ENCODE peak calls at places on chromosomes 11 and 22, in five cellular contexts. E, W, K, R and I are unnamed samples.

GRCh38 chr11:72657356-72657755 is 16.9 kb downstream of the PDE2A start:
- DNase-seq in E (no peak), W (no peak), K (no peak), R (no peak), I (no peak)

GRCh38 chr11:135002236-135002635 is 590.2 kb upstream of the B3GAT1 start:
- DNase-seq in E (no peak), W (no peak), K (no peak), R (no peak), I (no peak)

GRCh38 chr11:44078794-44079193 is 12.7 kb downstream of the ACCS start:
- DNase-seq in E (no peak), W (no peak), K (no peak), R (no peak), I (no peak)

GRCh38 chr11:96314326-96315050 is 28.5 kb downstream of the MAML2 start:
- DNase-seq in E (peak; percentile 74), W (peak; percentile 72), K (no peak), R (no peak), I (no peak)

GRCh38 chr11:95877288-95877687 is 46.6 kb downstream of the MTMR2 start:
- DNase-seq in E (peak; percentile 99), W (peak; percentile 100), K (no peak), R (no peak), I (no peak)

GRCh38 chr11:2797741-2798361 is 87.7 kb downstream of the CDKN1C start:
- DNase-seq in E (no peak), W (no peak), K (no peak), R (no peak), I (no peak)

GRCh38 chr11:5092821-5093585 is 23.6 kb downstream of the OR52E1 start:
- DNase-seq in E (no peak), W (no peak), K (no peak), R (no peak), I (no peak)

GRCh38 chr11:116636341-116636968 is 136.3 kb downstream of the BUD13 start:
- DNase-seq in E (no peak), W (no peak), K (no peak), R (no peak), I (no peak)

GRCh38 chr11:130223291-130223971 is 63.8 kb downstream of the ST14 start:
- DNase-seq in E (no peak), W (no peak), K (no peak), R (no peak), I (no peak)

GRCh38 chr11:16960250-16960649 is 54.0 kb downstream of the PLEKHA7 start:
- DNase-seq in E (no peak), W (no peak), K (no peak), R (no peak), I (no peak)

GRCh38 chr11:73228268-73229134 is 10.4 kb downstream of the P2RY2 start:
- DNase-seq in E (no peak), W (no peak), K (no peak), R (no peak), I (no peak)

GRCh38 chr22:38733329-38734202 is 22.2 kb downstream of the SUN2 start:
- DNase-seq in E (peak; percentile 40), W (peak; percentile 55), K (peak; percentile 60), R (no peak), I (peak; percentile 77)

DNA sequence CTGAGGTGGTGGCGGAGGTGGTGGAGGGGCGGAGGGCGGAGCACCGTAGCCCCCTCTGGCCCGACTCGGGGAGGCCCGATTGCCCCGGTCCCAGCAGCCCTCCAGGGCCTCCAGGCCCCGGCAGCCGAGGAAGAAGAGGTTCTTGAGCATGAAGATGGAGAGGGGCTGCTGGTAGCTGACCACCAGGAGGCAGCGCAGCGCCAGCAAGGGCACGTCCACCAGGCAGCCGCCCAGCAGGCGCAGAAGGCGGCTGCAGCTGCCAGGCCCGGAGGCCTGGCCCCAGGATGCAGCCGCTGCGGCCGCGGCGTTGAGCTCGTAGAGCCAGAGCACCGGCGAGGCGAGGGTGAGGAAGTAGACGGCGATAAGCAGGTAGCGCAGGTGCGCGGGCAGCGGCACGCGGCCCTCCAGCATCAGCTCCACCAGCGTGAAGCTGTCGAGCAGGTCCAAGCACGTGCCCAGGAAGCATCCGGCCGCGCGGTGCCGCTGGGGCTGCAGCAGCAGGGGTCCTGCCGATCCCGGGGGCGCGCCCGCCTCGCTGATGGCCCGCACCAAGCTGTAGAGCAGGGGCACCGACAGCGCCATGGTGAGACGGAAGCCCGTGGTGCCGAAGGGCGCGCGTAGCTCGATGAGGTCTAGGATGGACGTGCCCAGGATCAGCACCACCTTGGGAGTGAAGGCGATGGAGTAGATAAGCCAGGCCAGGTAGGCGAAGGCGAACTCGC is 1.5 kb downstream of the TMEM121B start:
- DNase-seq in E (peak; percentile 16), W (no peak), K (no peak), R (no peak), I (no peak)
- TF ChIP-seq CTCF in E (peak; percentile 40), W (no peak), K (peak; percentile 10), R (peak; percentile 38), I (no peak)

DNA sequence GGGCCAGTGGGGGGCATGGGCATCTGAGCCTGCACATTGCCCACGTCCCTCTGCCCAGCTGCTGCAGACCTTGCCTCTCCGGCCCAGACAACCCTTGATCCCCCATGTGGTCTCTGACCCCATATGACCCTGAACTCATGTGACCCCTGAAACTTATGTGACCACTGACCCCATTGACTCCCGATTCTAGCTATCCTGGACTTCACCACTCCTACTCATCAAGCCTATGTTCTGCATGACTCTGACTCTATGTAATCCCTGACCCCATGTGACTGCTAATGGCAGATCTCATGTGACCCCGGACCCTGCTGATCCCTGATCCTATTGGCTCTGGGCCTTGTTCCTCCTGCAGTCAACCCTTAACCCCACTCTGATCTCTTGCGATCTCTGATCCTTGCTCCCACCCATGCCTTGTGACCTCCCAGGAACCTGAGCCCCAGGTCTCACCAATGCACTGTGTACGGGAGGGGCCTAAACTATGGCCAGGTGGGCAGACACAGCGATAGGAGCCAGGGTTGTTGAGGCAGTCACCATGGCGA is 5.7 kb downstream of the LTBP3 start:
- DNase-seq in E (no peak), W (no peak), K (no peak), R (no peak), I (no peak)
- TF ChIP-seq CTCF in E (no peak), W (no peak), K (no peak), R (no peak), I (no peak)

DNA sequence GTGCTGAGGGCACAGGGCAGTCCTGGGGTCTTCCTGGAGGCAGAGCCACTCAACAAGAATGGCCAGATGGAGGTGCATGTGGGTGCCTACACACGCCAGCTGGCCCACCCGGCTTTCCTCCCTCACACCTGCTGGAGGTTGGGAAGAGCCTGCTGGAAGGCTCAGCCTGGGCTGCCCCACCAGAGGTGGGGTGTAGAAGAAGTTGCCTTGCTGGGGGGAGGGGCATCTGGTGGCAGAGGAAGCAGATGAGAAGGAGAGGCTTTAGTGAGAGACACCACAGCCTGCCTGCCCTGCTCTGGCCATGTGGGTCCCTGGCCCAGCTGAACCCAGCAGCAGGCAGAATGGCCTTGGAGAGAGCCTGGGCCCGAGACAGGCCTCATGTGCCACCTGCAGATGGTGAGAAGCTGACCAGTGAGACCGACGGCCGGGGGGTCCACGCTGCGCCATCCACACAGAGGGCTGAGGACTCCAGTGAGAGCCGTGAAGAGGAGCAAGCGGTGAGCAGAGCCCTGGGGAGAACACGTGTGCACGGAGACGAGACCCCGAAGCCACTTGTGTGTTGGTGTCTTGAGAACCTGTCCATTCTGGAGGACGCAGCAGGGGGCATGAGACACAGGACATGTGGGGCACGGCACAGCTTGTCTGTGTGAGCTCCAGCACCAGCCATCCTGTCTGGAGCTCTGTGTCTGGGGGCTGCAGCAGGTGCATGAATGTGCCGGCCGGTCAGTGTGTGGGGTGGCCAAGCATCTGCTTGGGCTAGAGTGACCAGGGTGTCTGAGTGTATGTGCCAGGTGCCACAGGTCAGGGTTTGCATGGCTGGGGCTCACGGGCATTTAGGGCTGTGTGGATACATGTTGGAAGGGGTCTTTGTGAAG is 2.7 kb downstream of the B4GALNT4 start:
- DNase-seq in E (no peak), W (no peak), K (no peak), R (no peak), I (no peak)
- TF ChIP-seq CTCF in E (no peak), W (no peak), K (no peak), R (no peak), I (no peak)

GRCh38 chr11:68692115-68692514 is 7.8 kb downstream of the GAL start:
- DNase-seq in E (no peak), W (no peak), K (no peak), R (no peak), I (no peak)

GRCh38 chr11:68691402-68691784 is 7.0 kb downstream of the GAL start:
- DNase-seq in E (no peak), W (no peak), K (no peak), R (no peak), I (no peak)

GRCh38 chr11:68689737-68690625 is 5.6 kb downstream of the GAL start:
- DNase-seq in E (no peak), W (no peak), K (no peak), R (no peak), I (no peak)

GRCh38 chr11:68688881-68689280 is 4.5 kb downstream of the GAL start:
- DNase-seq in E (no peak), W (no peak), K (no peak), R (no peak), I (no peak)

GRCh38 chr11:68690671-68691401 is 6.5 kb downstream of the GAL start:
- DNase-seq in E (peak; percentile 9), W (no peak), K (no peak), R (no peak), I (no peak)
- TF ChIP-seq CTCF in E (peak; percentile 19), W (peak; percentile 9), K (peak; percentile 8), R (no peak), I (no peak)